ENCODE peak calls at places on chromosomes 1 and 21, in nine cellular contexts. O is GM13976, M is pancreas, H is GM10248, Q is dorsolateral prefrontal cortex, K is MM.1S, I is stomach, B is endothelial cell, P is cardiac muscle cell. T is an unnamed sample.

GRCh38 chr1:26701995-26702679 is 6.3 kb downstream of the ARID1A start:
- DNase-seq in O (no peak), M (no peak), H (no peak), Q (no peak), K (peak), I (no peak), B (no peak), P (no peak), T (no peak)

GRCh38 chr1:170594227-170594626 is 62.3 kb downstream of the GORAB start:
- DNase-seq in O (no peak), M (no peak), H (no peak), Q (no peak), K (no peak), I (no peak), B (no peak), P (no peak), T (no peak)

GRCh38 chr21:17371470-17371869 is 141.4 kb upstream of the CXADR start:
- DNase-seq in O (no peak), M (no peak), H (no peak), Q (no peak), K (no peak), I (no peak), B (no peak), P (peak), T (no peak)

GRCh38 chr1:200958597-200958996 is 63.9 kb downstream of the INAVA start:
- DNase-seq in O (no peak), M (no peak), H (no peak), Q (no peak), K (no peak), I (no peak), B (no peak), P (no peak), T (no peak)

GRCh38 chr21:44285102-44285501 is 574 bp upstream of the AIRE start:
- DNase-seq in O (no peak), M (no peak), H (no peak), Q (no peak), K (no peak), I (no peak), B (no peak), P (no peak), T (no peak)

GRCh38 chr1:159089184-159089791 is 12.7 kb upstream of the AIM2 start:
- DNase-seq in O (peak), M (no peak), H (peak), Q (no peak), K (peak), I (no peak), B (no peak), P (no peak), T (peak)

GRCh38 chr1:235068155-235069121 is 60.2 kb downstream of the TOMM20 start:
- DNase-seq in O (no peak), M (no peak), H (no peak), Q (no peak), K (no peak), I (peak), B (no peak), P (no peak), T (no peak)

GRCh38 chr1:118101445-118101844 is 83.6 kb downstream of the SPAG17 start:
- DNase-seq in O (no peak), M (no peak), H (no peak), Q (no peak), K (no peak), I (no peak), B (no peak), P (no peak), T (no peak)

GRCh38 chr1:206721454-206721853 is 36.7 kb downstream of the MAPKAPK2 start:
- DNase-seq in O (no peak), M (no peak), H (no peak), Q (no peak), K (no peak), I (no peak), B (no peak), P (no peak), T (no peak)

GRCh38 chr1:3333903-3334302 is 120.6 kb upstream of the ARHGEF16 start:
- DNase-seq in O (no peak), M (no peak), H (no peak), Q (no peak), K (no peak), I (peak), B (no peak), P (no peak), T (no peak)

GRCh38 chr21:25496825-25497482 is 110.3 kb downstream of the MRPL39 start:
- DNase-seq in O (no peak), M (no peak), H (no peak), Q (no peak), K (no peak), I (no peak), B (no peak), P (no peak), T (no peak)

GRCh38 chr1:68010094-68010493 is 40.3 kb downstream of the DIRAS3 start:
- DNase-seq in O (peak), M (no peak), H (no peak), Q (no peak), K (no peak), I (no peak), B (no peak), P (peak), T (no peak)

GRCh38 chr21:46080171-46081021 is 17.5 kb upstream of the COL6A2 start:
- DNase-seq in O (peak), M (peak), H (no peak), Q (no peak), K (no peak), I (peak), B (no peak), P (peak), T (no peak)

GRCh38 chr1:180946056-180946455 is 33.4 kb downstream of the KIAA1614 start:
- DNase-seq in O (no peak), M (no peak), H (no peak), Q (no peak), K (no peak), I (no peak), B (no peak), P (no peak), T (no peak)

GRCh38 chr21:26085100-26085499 is 85.5 kb downstream of the APP start:
- DNase-seq in O (no peak), M (no peak), H (no peak), Q (no peak), K (no peak), I (no peak), B (no peak), P (no peak), T (no peak)

GRCh38 chr1:177809844-177810243 is 160.0 kb downstream of the SEC16B start:
- DNase-seq in O (no peak), M (no peak), H (no peak), Q (no peak), K (peak), I (no peak), B (no peak), P (no peak), T (no peak)

GRCh38 chr21:32483293-32483595 is 70.7 kb downstream of the EVA1C start:
- DNase-seq in O (no peak), M (no peak), H (no peak), Q (no peak), K (no peak), I (no peak), B (no peak), P (no peak), T (no peak)

GRCh38 chr1:57204942-57205787 is 218.7 kb downstream of the DAB1 start:
- DNase-seq in O (peak), M (no peak), H (no peak), Q (no peak), K (no peak), I (no peak), B (no peak), P (no peak), T (no peak)

GRCh38 chr1:24912359-24913273 is 17.5 kb downstream of the RUNX3 start:
- DNase-seq in O (no peak), M (no peak), H (no peak), Q (no peak), K (no peak), I (no peak), B (peak), P (no peak), T (no peak)

GRCh38 chr21:31728191-31728590 is 3.7 kb downstream of the SCAF4 start:
- DNase-seq in O (no peak), M (no peak), H (no peak), Q (no peak), K (no peak), I (no peak), B (no peak), P (no peak), T (no peak)

GRCh38 chr1:75797273-75797588 is 549 bp downstream of the MSH4 start:
- DNase-seq in O (no peak), M (no peak), H (no peak), Q (no peak), K (no peak), I (no peak), B (no peak), P (no peak), T (no peak)

GRCh38 chr1:100721502-100722205 is 2.1 kb downstream of the VCAM1 start:
- DNase-seq in O (no peak), M (peak), H (no peak), Q (no peak), K (no peak), I (peak), B (no peak), P (peak), T (no peak)

GRCh38 chr1:46474580-46474979 is 15.1 kb upstream of the DMBX1 start:
- DNase-seq in O (no peak), M (no peak), H (no peak), Q (no peak), K (no peak), I (no peak), B (no peak), P (no peak), T (no peak)

GRCh38 chr1:229759037-229759435 is 133.0 kb downstream of the URB2 start:
- DNase-seq in O (no peak), M (no peak), H (no peak), Q (no peak), K (no peak), I (no peak), B (no peak), P (peak), T (no peak)

GRCh38 chr1:114021665-114022099 is 42.4 kb downstream of the OLFML3 start:
- DNase-seq in O (no peak), M (no peak), H (no peak), Q (no peak), K (no peak), I (no peak), B (no peak), P (no peak), T (no peak)

GRCh38 chr1:183932412-183932811 is 105.1 kb downstream of the COLGALT2 start:
- DNase-seq in O (no peak), M (no peak), H (no peak), Q (peak), K (no peak), I (peak), B (no peak), P (peak), T (no peak)

GRCh38 chr1:15186846-15187151 is 33.3 kb downstream of the TMEM51 start:
- DNase-seq in O (no peak), M (no peak), H (no peak), Q (no peak), K (no peak), I (no peak), B (no peak), P (no peak), T (no peak)

GRCh38 chr1:56448937-56449336 is 130.4 kb downstream of the PLPP3 start:
- DNase-seq in O (no peak), M (no peak), H (no peak), Q (no peak), K (no peak), I (no peak), B (no peak), P (peak), T (no peak)

GRCh38 chr1:61375082-61375880 is 292.9 kb downstream of the NFIA start:
- DNase-seq in O (no peak), M (no peak), H (no peak), Q (no peak), K (no peak), I (no peak), B (no peak), P (no peak), T (no peak)

GRCh38 chr1:52122424-52122823 is 19.5 kb upstream of the ZFYVE9 start:
- DNase-seq in O (no peak), M (peak), H (no peak), Q (no peak), K (no peak), I (no peak), B (no peak), P (no peak), T (no peak)

GRCh38 chr1:113811888-113812660 is at the start of gene RSBN1:
- DNase-seq in O (peak), M (peak), H (peak), Q (peak), K (peak), I (peak), B (peak), P (peak), T (peak)

GRCh38 chr1:77671836-77672235 is 10.6 kb downstream of the ZZZ3 start:
- DNase-seq in O (no peak), M (no peak), H (no peak), Q (no peak), K (peak), I (no peak), B (no peak), P (peak), T (no peak)

GRCh38 chr1:176522310-176522846 is 59.4 kb downstream of the PAPPA2 start:
- DNase-seq in O (no peak), M (no peak), H (no peak), Q (no peak), K (no peak), I (no peak), B (no peak), P (no peak), T (no peak)

GRCh38 chr1:185585770-185586169 is 148.4 kb upstream of the HMCN1 start:
- DNase-seq in O (no peak), M (no peak), H (no peak), Q (no peak), K (no peak), I (no peak), B (no peak), P (no peak), T (no peak)

GRCh38 chr1:200739499-200740290 is 1.0 kb downstream of the CAMSAP2 start:
- DNase-seq in O (no peak), M (peak), H (no peak), Q (peak), K (no peak), I (peak), B (no peak), P (peak), T (no peak)

GRCh38 chr1:168708698-168709406 is 20.2 kb downstream of the DPT start:
- DNase-seq in O (no peak), M (no peak), H (no peak), Q (no peak), K (no peak), I (no peak), B (no peak), P (no peak), T (no peak)

GRCh38 chr21:41660748-41661147 is 106.1 kb downstream of the RIPK4 start:
- DNase-seq in O (no peak), M (no peak), H (no peak), Q (no peak), K (no peak), I (no peak), B (no peak), P (no peak), T (no peak)

GRCh38 chr21:41662761-41663160 is 104.1 kb downstream of the RIPK4 start:
- DNase-seq in O (no peak), M (no peak), H (no peak), Q (no peak), K (no peak), I (no peak), B (no peak), P (no peak), T (no peak)

GRCh38 chr21:41662161-41662560 is 104.7 kb downstream of the RIPK4 start:
- DNase-seq in O (no peak), M (no peak), H (no peak), Q (no peak), K (no peak), I (no peak), B (no peak), P (no peak), T (no peak)

GRCh38 chr21:41658321-41658720 is 108.5 kb downstream of the RIPK4 start:
- DNase-seq in O (no peak), M (no peak), H (no peak), Q (no peak), K (no peak), I (no peak), B (no peak), P (no peak), T (no peak)

DNA sequence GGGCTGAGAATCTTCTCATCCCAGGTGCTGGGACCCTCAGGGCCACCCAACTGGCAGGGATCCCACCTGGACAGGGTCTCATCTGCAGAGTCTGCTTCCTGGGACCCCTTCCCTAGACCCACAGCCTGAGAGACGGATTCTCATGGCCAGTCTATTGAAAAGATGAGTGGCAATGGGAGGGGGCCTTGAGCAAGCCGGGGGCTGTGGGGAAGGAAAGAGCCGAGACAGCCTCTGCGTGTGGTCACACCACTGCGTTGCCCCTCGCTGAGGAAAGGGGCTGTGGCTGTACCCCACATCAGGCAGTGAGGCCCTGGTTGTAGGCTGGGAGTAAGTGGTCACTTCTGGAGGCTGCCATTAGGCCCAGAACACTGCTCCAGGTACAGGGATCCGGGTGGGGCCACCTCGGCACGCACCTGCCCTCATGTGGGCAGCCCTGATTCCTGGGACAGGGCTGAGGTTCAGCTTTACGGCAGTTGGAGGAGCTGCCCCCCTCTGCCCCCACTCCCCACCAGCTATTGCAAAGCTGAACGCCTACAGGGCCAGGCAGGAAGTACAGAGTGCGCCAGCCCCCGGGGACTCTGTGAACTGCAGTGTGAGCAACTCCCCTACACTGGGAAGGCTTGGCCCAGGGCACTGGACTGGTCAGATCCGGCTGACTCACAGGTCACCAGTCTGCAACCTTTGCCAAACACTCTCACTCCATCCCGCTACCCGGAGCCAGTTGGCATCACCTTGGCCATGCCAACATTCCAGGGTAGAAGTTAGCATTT is 106.9 kb downstream of the RIPK4 start:
- DNase-seq in O (no peak), M (no peak), H (no peak), Q (no peak), K (no peak), I (no peak), B (no peak), P (peak), T (no peak)
- TF ChIP-seq CTCF in O (no peak), M (no peak), H (no peak), Q (no peak), K (no peak), I (no peak), B (no peak), P (peak), T (no peak)

GRCh38 chr21:37496972-37497371 is 130.4 kb downstream of the DYRK1A start:
- DNase-seq in O (no peak), M (no peak), H (no peak), Q (no peak), K (no peak), I (no peak), B (no peak), P (peak), T (no peak)
- TF ChIP-seq CTCF in O (no peak), M (no peak), H (peak), Q (peak), K (peak), I (no peak), B (peak), P (peak), T (peak)

GRCh38 chr1:179599623-179600249 is 8.1 kb downstream of the TDRD5 start:
- DNase-seq in O (no peak), M (no peak), H (no peak), Q (no peak), K (peak), I (no peak), B (peak), P (peak), T (peak)
- TF ChIP-seq CTCF in O (peak), M (peak), H (peak), Q (peak), K (peak), I (no peak), B (peak), P (peak), T (peak)

GRCh38 chr21:42003051-42003461 is 7.1 kb downstream of the ZBTB21 start:
- DNase-seq in O (peak), M (no peak), H (no peak), Q (no peak), K (no peak), I (no peak), B (no peak), P (no peak), T (no peak)
- TF ChIP-seq CTCF in O (no peak), M (no peak), H (no peak), Q (no peak), K (no peak), I (no peak), B (no peak), P (no peak), T (no peak)

GRCh38 chr1:5651027-5651410 is 341.2 kb downstream of the NPHP4 start:
- DNase-seq in O (peak), M (no peak), H (no peak), Q (peak), K (no peak), I (no peak), B (no peak), P (no peak), T (no peak)

GRCh38 chr1:5649795-5650194 is 342.4 kb downstream of the NPHP4 start:
- DNase-seq in O (peak), M (no peak), H (no peak), Q (peak), K (no peak), I (no peak), B (no peak), P (no peak), T (no peak)

GRCh38 chr1:5649166-5649551 is 343.1 kb downstream of the NPHP4 start:
- DNase-seq in O (peak), M (no peak), H (no peak), Q (no peak), K (no peak), I (no peak), B (no peak), P (no peak), T (no peak)

GRCh38 chr1:5651496-5651895 is 340.7 kb downstream of the NPHP4 start:
- DNase-seq in O (peak), M (no peak), H (no peak), Q (peak), K (no peak), I (no peak), B (no peak), P (no peak), T (no peak)

DNA sequence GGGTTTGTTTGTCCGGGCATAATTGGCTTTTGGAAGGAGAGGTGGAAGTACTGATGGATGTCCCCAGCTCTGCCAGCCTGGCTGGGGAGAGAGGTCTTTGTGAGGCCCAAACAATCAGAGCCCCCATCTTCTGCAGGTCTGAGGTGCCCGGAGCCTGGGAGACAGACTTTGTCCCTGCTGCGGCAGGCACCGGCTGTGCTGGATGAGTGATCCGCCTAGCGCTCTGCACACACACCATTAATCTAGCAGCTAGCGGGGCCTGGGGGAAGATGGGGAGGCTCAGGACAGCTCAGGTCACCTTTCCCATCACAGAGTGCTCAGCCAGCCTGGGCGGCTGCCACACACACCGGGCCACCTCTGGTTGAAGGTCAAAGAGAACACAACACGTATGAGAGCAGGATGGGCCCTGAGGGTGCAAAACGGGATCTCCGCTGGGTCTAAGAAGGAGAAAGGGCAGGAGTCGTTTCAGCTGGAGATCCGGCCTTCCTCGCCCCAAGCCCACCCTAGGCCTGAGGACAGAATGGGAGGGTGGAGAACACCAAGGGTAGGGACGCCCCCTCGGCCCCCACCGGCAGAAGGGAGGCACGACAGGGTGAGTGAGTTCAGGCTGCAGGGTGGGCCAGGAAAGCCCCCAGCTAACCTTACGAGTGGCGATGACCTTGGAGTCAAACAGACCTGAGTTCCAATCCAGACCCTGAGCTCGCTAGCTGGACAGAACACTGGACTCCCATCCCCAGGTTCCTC is 341.8 kb downstream of the NPHP4 start:
- DNase-seq in O (peak), M (no peak), H (no peak), Q (peak), K (no peak), I (no peak), B (no peak), P (no peak), T (no peak)
- TF ChIP-seq CTCF in O (no peak), M (no peak), H (no peak), Q (no peak), K (no peak), I (no peak), B (no peak), P (no peak), T (no peak)

GRCh38 chr1:65265296-65266271 is 43.8 kb upstream of the DNAJC6 start:
- DNase-seq in O (peak), M (peak), H (peak), Q (peak), K (peak), I (peak), B (peak), P (peak), T (no peak)
- TF ChIP-seq CTCF in O (peak), M (no peak), H (no peak), Q (peak), K (no peak), I (no peak), B (no peak), P (peak), T (no peak)

GRCh38 chr1:213600879-213601278 is 386.9 kb upstream of the PROX1 start:
- DNase-seq in O (no peak), M (no peak), H (no peak), Q (no peak), K (no peak), I (no peak), B (no peak), P (no peak), T (no peak)
- TF ChIP-seq CTCF in O (no peak), M (no peak), H (no peak), Q (no peak), K (no peak), I (no peak), B (no peak), P (no peak), T (no peak)

GRCh38 chr1:172960454-172961208 is 90.1 kb downstream of the TNFSF18 start:
- DNase-seq in O (no peak), M (peak), H (no peak), Q (no peak), K (no peak), I (peak), B (peak), P (no peak), T (no peak)
- TF ChIP-seq CTCF in O (no peak), M (no peak), H (no peak), Q (no peak), K (no peak), I (no peak), B (no peak), P (peak), T (no peak)